ENCODE peak calls at places on chromosome 1, in ten cellular contexts. B is hypothalamus; T is NCI-H345; G is activated naive CD4-positive, alpha-beta T cell treated with Interleukin-2 at 50 U/mL for 16 hours; A is osteoblast; O is T-helper 9 cell; E is AG09309; W is esophagus squamous epithelium; V is fibroblast of the aortic adventitia; S is endothelial cell. I is an unnamed sample.

GRCh38 chr1:159799446-159799985 is 2.6 kb upstream of the FCRL6 start:
- DNase-seq in B (no peak), T (no peak), G (no peak), A (peak; percentile 4), O (no peak), E (no peak), W (no peak), V (no peak), S (no peak), I (no peak)

GRCh38 chr1:106268070-106268469 is 788.4 kb upstream of the PRMT6 start:
- DNase-seq in B (no peak), T (peak; percentile 27), G (no peak), A (no peak), O (no peak), E (no peak), W (no peak), V (no peak), S (peak; percentile 52), I (no peak)

GRCh38 chr1:68904472-68904871 is 407.6 kb upstream of the DEPDC1 start:
- DNase-seq in B (no peak), T (no peak), G (no peak), A (no peak), O (no peak), E (no peak), W (no peak), V (peak; percentile 28), S (no peak), I (no peak)

GRCh38 chr1:154155282-154155681 is 409 bp upstream of the NUP210L start:
- DNase-seq in B (no peak), T (peak; percentile 29), G (no peak), A (peak; percentile 65), O (no peak), E (no peak), W (no peak), V (peak; percentile 63), S (peak; percentile 25), I (peak; percentile 46)

GRCh38 chr1:3787347-3787710 is 9.0 kb downstream of the LRRC47 start:
- DNase-seq in B (no peak), T (no peak), G (peak; percentile 73), A (peak; percentile 69), O (peak; percentile 26), E (no peak), W (no peak), V (no peak), S (no peak), I (no peak)

GRCh38 chr1:113872219-113872934 is 865 bp upstream of the PTPN22 start:
- DNase-seq in B (no peak), T (no peak), G (no peak), A (no peak), O (no peak), E (no peak), W (no peak), V (peak; percentile 32), S (no peak), I (no peak)

GRCh38 chr1:73899311-73899710 is 298.7 kb downstream of the LRRIQ3 start:
- DNase-seq in B (no peak), T (no peak), G (no peak), A (no peak), O (no peak), E (no peak), W (no peak), V (no peak), S (no peak), I (no peak)

GRCh38 chr1:68046885-68047658 is 3.4 kb downstream of the DIRAS3 start:
- DNase-seq in B (no peak), T (no peak), G (no peak), A (peak; percentile 55), O (no peak), E (no peak), W (no peak), V (no peak), S (no peak), I (no peak)

GRCh38 chr1:119674110-119674509 is 26.0 kb upstream of the ZNF697 start:
- DNase-seq in B (no peak), T (no peak), G (no peak), A (peak; percentile 45), O (no peak), E (no peak), W (no peak), V (peak; percentile 39), S (no peak), I (no peak)

GRCh38 chr1:85628791-85629531 is 48.4 kb downstream of the CCN1 start:
- DNase-seq in B (no peak), T (peak; percentile 42), G (no peak), A (peak; percentile 85), O (no peak), E (peak; percentile 82), W (no peak), V (peak; percentile 44), S (no peak), I (peak; percentile 58)

GRCh38 chr1:228754646-228755268 is 19.5 kb downstream of the RHOU start:
- DNase-seq in B (no peak), T (no peak), G (no peak), A (no peak), O (no peak), E (no peak), W (no peak), V (no peak), S (no peak), I (no peak)

GRCh38 chr1:56506314-56506743 is 73.0 kb downstream of the PLPP3 start:
- DNase-seq in B (no peak), T (no peak), G (no peak), A (no peak), O (no peak), E (no peak), W (no peak), V (no peak), S (peak; percentile 33), I (peak; percentile 65)

GRCh38 chr1:64518692-64519481 is 49.0 kb downstream of the CACHD1 start:
- DNase-seq in B (no peak), T (no peak), G (no peak), A (no peak), O (no peak), E (no peak), W (no peak), V (no peak), S (no peak), I (no peak)

GRCh38 chr1:56576880-56577858 is 2.2 kb downstream of the PLPP3 start:
- DNase-seq in B (no peak), T (no peak), G (no peak), A (peak; percentile 85), O (no peak), E (no peak), W (no peak), V (peak; percentile 62), S (peak; percentile 15), I (no peak)

GRCh38 chr1:153963850-153964331 is 554 bp upstream of the SLC39A1 start:
- DNase-seq in B (no peak), T (peak; percentile 75), G (no peak), A (peak; percentile 88), O (no peak), E (no peak), W (no peak), V (peak; percentile 25), S (peak; percentile 57), I (peak; percentile 60)

GRCh38 chr1:218568962-218569530 is 223.9 kb downstream of the TGFB2 start:
- DNase-seq in B (no peak), T (no peak), G (no peak), A (peak; percentile 30), O (no peak), E (no peak), W (no peak), V (no peak), S (no peak), I (no peak)

GRCh38 chr1:162498442-162498785 is 796 bp downstream of the UHMK1 start:
- DNase-seq in B (no peak), T (no peak), G (no peak), A (no peak), O (no peak), E (no peak), W (no peak), V (no peak), S (no peak), I (no peak)

GRCh38 chr1:64745181-64745985 is 508 bp downstream of the RAVER2 start:
- DNase-seq in B (no peak), T (peak; percentile 55), G (peak; percentile 6), A (peak; percentile 87), O (peak; percentile 4), E (no peak), W (no peak), V (peak; percentile 55), S (peak; percentile 36), I (peak; percentile 53)

GRCh38 chr1:37661401-37661800 is 26.7 kb upstream of the RSPO1 start:
- DNase-seq in B (no peak), T (no peak), G (no peak), A (peak; percentile 85), O (no peak), E (no peak), W (no peak), V (no peak), S (no peak), I (no peak)

GRCh38 chr1:160260436-160261382 is 1.6 kb downstream of the DCAF8 start:
- DNase-seq in B (no peak), T (peak; percentile 22), G (no peak), A (peak; percentile 78), O (no peak), E (peak; percentile 85), W (no peak), V (peak; percentile 84), S (no peak), I (no peak)

I was measured in Right ventricle myocardium superior.